ENCODE peak calls at places on chromosomes 13 and 19, in seven cellular contexts. A, N, S, J, G, K and X are unnamed samples. For H3K9me3, the result is how much of the 10 kb centered on the place peaks cover.

GRCh38 chr13:30679483-30680330 is 55.6 kb upstream of the ALOX5AP start:
- DNase-seq in A (peak), N (no peak), S (no peak), J (no peak), G (peak), K (no peak), X (no peak)

GRCh38 chr19:17519967-17520366 is 8.5 kb downstream of the PGLS start:
- DNase-seq in A (no peak), N (no peak), S (no peak), J (no peak), G (no peak), K (no peak), X (no peak)

GRCh38 chr19:15892012-15892411 is 5.9 kb downstream of the CYP4F2 start:
- DNase-seq in A (no peak), N (no peak), S (no peak), J (no peak), G (no peak), K (no peak), X (no peak)

GRCh38 chr13:98706446-98707110 is 45.9 kb downstream of the SLC15A1 start:
- DNase-seq in A (no peak), N (no peak), S (no peak), J (no peak), G (peak), K (peak), X (no peak)

GRCh38 chr13:53201454-53202225 is 173.0 kb downstream of the OLFM4 start:
- DNase-seq in A (peak), N (peak), S (peak), J (no peak), G (no peak), K (no peak), X (no peak)

GRCh38 chr19:36420961-36421748 is 2.7 kb upstream of the ZFP82 start:
- DNase-seq in A (peak), N (peak), S (no peak), J (no peak), G (no peak), K (no peak), X (no peak)

GRCh38 chr13:51524846-51525566 is 59.3 kb upstream of the WDFY2 start:
- DNase-seq in A (no peak), N (no peak), S (no peak), J (no peak), G (no peak), K (no peak), X (no peak)

GRCh38 chr13:51201886-51202285 is 20.3 kb upstream of the FAM124A start:
- DNase-seq in A (no peak), N (no peak), S (no peak), J (no peak), G (no peak), K (no peak), X (no peak)

GRCh38 chr13:31556376-31556775 is 182.9 kb upstream of the RXFP2 start:
- DNase-seq in A (no peak), N (no peak), S (no peak), J (no peak), G (no peak), K (no peak), X (no peak)

GRCh38 chr19:7326105-7326877 is 22.4 kb upstream of the ARHGEF18 start:
- DNase-seq in A (no peak), N (no peak), S (peak), J (no peak), G (peak), K (no peak), X (no peak)

GRCh38 chr13:98396071-98396710 is 180.7 kb downstream of the STK24 start:
- DNase-seq in A (no peak), N (no peak), S (no peak), J (no peak), G (no peak), K (no peak), X (no peak)

GRCh38 chr19:54517483-54517882 is 14.9 kb downstream of the LAIR2 start:
- DNase-seq in A (no peak), N (peak), S (peak), J (peak), G (peak), K (no peak), X (peak)

GRCh38 chr19:44747739-44748425 is 626 bp upstream of the BCL3 start:
- DNase-seq in A (peak), N (peak), S (peak), J (peak), G (peak), K (no peak), X (no peak)

GRCh38 chr19:50478901-50479715 is 2.5 kb upstream of the GARIN5A start:
- DNase-seq in A (no peak), N (no peak), S (no peak), J (no peak), G (peak), K (no peak), X (no peak)

GRCh38 chr13:77437267-77437666 is 98.2 kb upstream of the SCEL start:
- DNase-seq in A (no peak), N (no peak), S (no peak), J (no peak), G (no peak), K (no peak), X (no peak)

GRCh38 chr19:33286899-33287298 is 15.4 kb downstream of the CEBPA start:
- DNase-seq in A (no peak), N (no peak), S (no peak), J (no peak), G (no peak), K (no peak), X (no peak)

GRCh38 chr13:99463998-99464397 is 37.3 kb upstream of the TM9SF2 start:
- DNase-seq in A (no peak), N (no peak), S (no peak), J (no peak), G (no peak), K (no peak), X (no peak)

GRCh38 chr13:103067751-103068563 is 1.7 kb upstream of the SLC10A2 start:
- DNase-seq in A (no peak), N (no peak), S (peak), J (no peak), G (no peak), K (peak), X (no peak)

GRCh38 chr13:51590966-51591627 is 6.8 kb downstream of the WDFY2 start:
- DNase-seq in A (peak), N (no peak), S (no peak), J (peak), G (peak), K (no peak), X (peak)

GRCh38 chr19:43101950-43102349 is 19.4 kb upstream of the PSG2 start:
- DNase-seq in A (no peak), N (no peak), S (no peak), J (no peak), G (no peak), K (no peak), X (no peak)

GRCh38 chr19:48341006-48341405 is 15.7 kb downstream of the EMP3 start:
- DNase-seq in A (peak), N (no peak), S (no peak), J (no peak), G (no peak), K (no peak), X (no peak)

GRCh38 chr19:41328157-41328817 is 18.3 kb downstream of the CCDC97 start:
- DNase-seq in A (no peak), N (no peak), S (no peak), J (no peak), G (peak), K (no peak), X (no peak)

GRCh38 chr13:105665284-105665683 is 870.2 kb downstream of the EFNB2 start:
- DNase-seq in A (no peak), N (no peak), S (no peak), J (no peak), G (no peak), K (no peak), X (no peak)

GRCh38 chr13:42330991-42331390 is 59.0 kb downstream of the AKAP11 start:
- DNase-seq in A (no peak), N (no peak), S (no peak), J (no peak), G (no peak), K (no peak), X (no peak)

GRCh38 chr13:111667757-111668156 is 347.3 kb downstream of the TEX29 start:
- DNase-seq in A (no peak), N (no peak), S (no peak), J (no peak), G (no peak), K (no peak), X (peak)

GRCh38 chr13:111666377-111666776 is 345.9 kb downstream of the TEX29 start:
- DNase-seq in A (no peak), N (no peak), S (no peak), J (no peak), G (no peak), K (peak), X (no peak)

GRCh38 chr13:111664696-111665095 is 344.3 kb downstream of the TEX29 start:
- DNase-seq in A (no peak), N (no peak), S (no peak), J (no peak), G (no peak), K (no peak), X (no peak)

GRCh38 chr13:111665691-111666095 is 345.3 kb downstream of the TEX29 start:
- DNase-seq in A (no peak), N (no peak), S (no peak), J (no peak), G (no peak), K (no peak), X (no peak)

GRCh38 chr13:111668451-111668850 is 348.0 kb downstream of the TEX29 start:
- DNase-seq in A (no peak), N (no peak), S (no peak), J (no peak), G (no peak), K (no peak), X (peak)
- TF ChIP-seq CTCF in A (no peak), N (no peak), S (no peak), J (no peak), G (no peak), K (no peak), X (no peak)

GRCh38 chr19:57477191-57478008 is at the start of gene ZNF772:
- DNase-seq in A (peak), N (peak), S (peak), J (peak), G (peak), K (peak), X (peak)

GRCh38 chr19:57473646-57474045 is 3.7 kb downstream of the ZNF772 start:
- DNase-seq in A (no peak), N (no peak), S (no peak), J (no peak), G (peak), K (no peak), X (no peak)
- H3K9me3 ChIP-seq in A (under half), N (half or more), S (half or more), J (half or more), G (half or more), K (half or more), X (under half)

DNA sequence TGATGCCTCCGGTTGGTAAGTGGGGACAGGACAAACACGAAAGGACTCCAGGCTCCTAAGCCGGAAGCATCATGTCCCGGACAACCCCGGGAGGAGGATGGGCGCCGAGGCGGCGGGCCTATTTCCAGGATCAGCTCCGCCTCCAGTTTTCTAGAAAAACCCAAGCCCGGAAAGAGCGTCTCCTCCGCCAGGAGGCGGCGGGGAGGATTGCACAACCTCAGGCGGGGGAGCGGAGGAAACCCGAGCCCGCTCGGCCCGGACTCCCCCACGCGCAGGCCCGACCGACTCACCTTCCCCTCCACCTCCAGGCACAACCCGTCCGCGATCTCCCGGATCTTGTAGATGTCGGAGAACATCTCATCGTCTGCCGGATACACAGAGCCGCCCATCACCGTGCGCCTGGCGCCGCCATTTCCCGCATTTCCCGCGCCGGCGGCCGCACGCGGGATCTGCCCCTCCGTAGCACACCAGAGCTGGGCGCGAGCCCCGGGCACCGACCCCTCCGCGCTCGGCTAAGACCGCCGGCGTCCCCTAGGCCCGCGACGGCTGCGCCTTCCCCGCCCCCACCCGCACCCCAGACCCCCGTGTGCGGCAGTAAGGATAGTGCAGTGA is 455 bp downstream of the TPT1 start:
- DNase-seq in A (peak), N (peak), S (peak), J (peak), G (peak), K (no peak), X (peak)
- TF ChIP-seq EP300 in A (no peak), N (peak), S (no peak), J (peak), G (no peak), K (no peak), X (peak)

GRCh38 chr19:31316201-31316951 is 32.9 kb downstream of the TSHZ3 start:
- DNase-seq in A (no peak), N (no peak), S (peak), J (no peak), G (no peak), K (no peak), X (peak)

GRCh38 chr19:31315621-31316011 is 33.6 kb downstream of the TSHZ3 start:
- DNase-seq in A (no peak), N (no peak), S (no peak), J (no peak), G (no peak), K (no peak), X (no peak)

GRCh38 chr19:31313291-31314030 is 35.8 kb downstream of the TSHZ3 start:
- DNase-seq in A (no peak), N (no peak), S (no peak), J (no peak), G (no peak), K (no peak), X (no peak)

GRCh38 chr19:31314156-31314555 is 35.1 kb downstream of the TSHZ3 start:
- DNase-seq in A (no peak), N (no peak), S (no peak), J (no peak), G (no peak), K (no peak), X (no peak)

GRCh38 chr19:31314849-31315620 is 34.2 kb downstream of the TSHZ3 start:
- DNase-seq in A (peak), N (no peak), S (no peak), J (no peak), G (peak), K (no peak), X (no peak)
- TF ChIP-seq CTCF in A (peak), N (no peak), S (peak), J (peak), G (no peak), K (no peak), X (no peak)

DNA sequence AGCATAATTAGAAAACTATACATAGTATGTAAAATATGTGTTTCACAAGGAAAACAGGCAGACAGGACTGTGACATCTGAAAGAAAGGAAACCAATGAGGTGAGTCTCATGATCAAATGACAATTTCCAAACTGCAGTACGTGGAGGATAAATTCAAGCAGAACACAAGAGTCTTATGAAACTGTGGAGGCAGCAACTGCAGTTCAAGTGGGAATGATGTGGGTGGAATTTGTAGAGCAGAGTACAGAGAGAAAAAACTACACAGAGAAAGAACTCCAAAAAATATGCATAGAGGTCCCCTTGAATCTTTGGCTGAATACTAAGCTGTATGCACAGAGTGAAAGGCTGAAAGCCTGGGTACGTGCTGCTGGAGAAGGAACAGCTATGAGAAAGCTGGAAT is 9.7 kb downstream of the SIGLEC6 start:
- DNase-seq in A (no peak), N (no peak), S (no peak), J (no peak), G (no peak), K (no peak), X (no peak)
- H3K9me3 ChIP-seq in A (under half), N (under half), S (under half), J (under half), G (under half), K (under half), X (under half)